ENCODE peak calls at places on chromosomes 2 and 18, in seven cellular contexts. F is sigmoid colon, H is AG09309, G is HFF-Myc, J is cardiac fibroblast, Z is WTC11, D is PC-9. Q is an unnamed sample.

GRCh38 chr2:47904903-47905453 is 1.3 kb downstream of the FBXO11 start:
- DNase-seq in F (no peak), H (no peak), G (no peak), J (peak; percentile 22), Z (peak; percentile 35), D (no peak), Q (peak; percentile 26)

GRCh38 chr2:170818294-170819104 is 1.8 kb downstream of the GAD1 start:
- DNase-seq in F (no peak), H (no peak), G (no peak), J (no peak), Z (peak; percentile 61), D (peak; percentile 3), Q (no peak)

GRCh38 chr2:174428214-174428613 is 32.7 kb downstream of the SCRN3 start:
- DNase-seq in F (no peak), H (no peak), G (no peak), J (no peak), Z (no peak), D (no peak), Q (no peak)

GRCh38 chr2:184394642-184395041 is 203.7 kb upstream of the ZNF804A start:
- DNase-seq in F (no peak), H (no peak), G (no peak), J (no peak), Z (no peak), D (no peak), Q (no peak)

GRCh38 chr2:238979636-238980035 is 131.8 kb downstream of the TWIST2 start:
- DNase-seq in F (no peak), H (no peak), G (no peak), J (no peak), Z (no peak), D (no peak), Q (no peak)

GRCh38 chr2:166328147-166328546 is 47.6 kb downstream of the SCN9A start:
- DNase-seq in F (no peak), H (no peak), G (no peak), J (no peak), Z (no peak), D (no peak), Q (no peak)

GRCh38 chr18:33670052-33670451 is 92.0 kb downstream of the ASXL3 start:
- DNase-seq in F (no peak), H (no peak), G (no peak), J (no peak), Z (no peak), D (no peak), Q (no peak)

GRCh38 chr18:35024965-35025364 is 16.2 kb upstream of the MAPRE2 start:
- DNase-seq in F (peak; percentile 96), H (peak; percentile 86), G (no peak), J (peak; percentile 72), Z (no peak), D (no peak), Q (no peak)

GRCh38 chr2:23618265-23618664 is 233.3 kb downstream of the KLHL29 start:
- DNase-seq in F (peak; percentile 67), H (no peak), G (no peak), J (no peak), Z (no peak), D (no peak), Q (no peak)

GRCh38 chr2:240637116-240637900 is 12.0 kb downstream of the GPR35 start:
- DNase-seq in F (no peak), H (no peak), G (no peak), J (no peak), Z (no peak), D (no peak), Q (no peak)

GRCh38 chr2:217085543-217085942 is 225.7 kb upstream of the TNP1 start:
- DNase-seq in F (no peak), H (no peak), G (no peak), J (peak; percentile 71), Z (no peak), D (no peak), Q (no peak)

GRCh38 chr2:36528761-36529392 is 69.1 kb downstream of the FEZ2 start:
- DNase-seq in F (no peak), H (no peak), G (no peak), J (no peak), Z (no peak), D (no peak), Q (no peak)

GRCh38 chr2:238264072-238264460 is 24.2 kb upstream of the HES6 start:
- DNase-seq in F (peak; percentile 65), H (no peak), G (no peak), J (no peak), Z (no peak), D (no peak), Q (no peak)

GRCh38 chr2:100978582-100979051 is 23.5 kb upstream of the RPL31 start:
- DNase-seq in F (peak; percentile 86), H (no peak), G (no peak), J (no peak), Z (no peak), D (no peak), Q (no peak)

GRCh38 chr2:240627736-240628506 is 2.6 kb downstream of the GPR35 start:
- DNase-seq in F (no peak), H (no peak), G (no peak), J (no peak), Z (no peak), D (no peak), Q (no peak)

GRCh38 chr2:199471443-199472057 is 13.8 kb upstream of the SATB2 start:
- DNase-seq in F (no peak), H (no peak), G (no peak), J (peak; percentile 50), Z (peak; percentile 94), D (peak; percentile 69), Q (peak; percentile 83)

GRCh38 chr2:150528861-150529801 is 41.7 kb upstream of the RND3 start:
- DNase-seq in F (no peak), H (peak; percentile 81), G (peak; percentile 33), J (peak; percentile 86), Z (no peak), D (no peak), Q (no peak)

GRCh38 chr2:23828256-23828980 is 98.5 kb downstream of the ATAD2B start:
- DNase-seq in F (no peak), H (no peak), G (no peak), J (peak; percentile 46), Z (no peak), D (no peak), Q (no peak)

GRCh38 chr2:205684871-205685313 is 2.6 kb downstream of the NRP2 start:
- DNase-seq in F (peak; percentile 83), H (no peak), G (no peak), J (no peak), Z (no peak), D (no peak), Q (no peak)

GRCh38 chr2:23427976-23428375 is 43.0 kb downstream of the KLHL29 start:
- DNase-seq in F (no peak), H (no peak), G (no peak), J (no peak), Z (no peak), D (no peak), Q (no peak)

GRCh38 chr2:70565039-70565731 is 11.6 kb upstream of the TGFA start:
- DNase-seq in F (no peak), H (no peak), G (no peak), J (no peak), Z (no peak), D (no peak), Q (no peak)

GRCh38 chr2:40680547-40680946 is 228.7 kb upstream of the SLC8A1 start:
- DNase-seq in F (no peak), H (no peak), G (no peak), J (peak; percentile 19), Z (no peak), D (no peak), Q (no peak)
- TF ChIP-seq CTCF in F (no peak), H (no peak), G (no peak), J (no peak), Z (no peak), D (no peak), Q (no peak)

DNA sequence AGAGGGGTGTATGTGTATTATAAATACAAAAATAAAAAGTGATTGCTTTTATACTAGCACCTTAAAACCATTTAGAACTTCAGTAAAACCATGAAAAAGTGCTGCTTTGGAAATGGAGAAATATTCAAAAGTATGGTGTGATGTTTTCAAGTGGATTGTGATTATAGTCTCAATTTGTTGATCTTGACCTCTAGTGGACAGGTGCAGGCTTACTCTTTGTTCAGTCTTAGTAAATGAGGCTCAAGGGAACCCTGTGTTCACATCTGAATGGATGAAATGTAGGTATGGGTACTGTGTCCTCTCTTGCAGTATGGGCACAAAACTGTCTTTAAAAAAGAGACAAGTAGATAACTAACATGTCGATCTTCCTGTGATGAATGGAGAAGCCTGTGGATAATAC is 145.8 kb downstream of the MCFD2 start:
- DNase-seq in F (no peak), H (no peak), G (no peak), J (no peak), Z (no peak), D (no peak), Q (no peak)
- TF ChIP-seq CTCF in F (no peak), H (no peak), G (no peak), J (peak; percentile 28), Z (no peak), D (peak; percentile 44), Q (peak; percentile 28)

DNA sequence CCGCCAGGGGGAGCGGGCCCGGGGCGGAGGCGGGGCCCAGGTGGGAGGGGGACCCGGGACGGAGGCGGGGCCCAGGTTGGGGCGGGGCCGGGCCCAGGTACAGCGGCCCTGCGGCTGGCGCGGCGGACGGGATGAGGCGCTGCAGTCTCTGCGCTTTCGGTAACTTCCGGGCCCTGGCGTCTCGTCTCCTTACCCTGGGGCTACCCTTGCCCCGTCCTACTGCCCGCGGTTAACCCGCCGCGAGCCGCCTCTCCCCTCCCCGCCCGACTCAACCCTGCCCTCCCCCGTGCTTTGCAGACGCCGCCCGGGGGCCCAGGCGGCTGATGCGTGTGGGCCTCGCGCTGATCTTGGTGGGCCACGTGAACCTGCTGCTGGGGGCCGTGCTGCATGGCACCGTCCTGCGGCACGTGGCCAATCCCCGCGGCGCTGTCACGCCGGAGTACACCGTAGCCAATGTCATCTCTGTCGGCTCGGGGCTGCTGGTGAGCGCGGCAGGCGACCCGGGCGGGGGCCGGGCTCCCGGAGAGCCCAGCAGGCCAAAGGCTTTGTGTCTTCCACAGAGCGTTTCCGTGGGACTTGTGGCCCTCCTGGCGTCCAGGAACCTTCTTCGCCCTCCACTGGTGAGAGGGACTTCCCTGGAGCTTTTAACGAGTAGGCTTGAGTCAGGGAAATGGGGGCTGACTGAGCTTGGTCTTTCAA is at the start of gene KRTCAP3:
- DNase-seq in F (no peak), H (no peak), G (no peak), J (no peak), Z (peak; percentile 91), D (peak; percentile 86), Q (peak; percentile 73)
- TF ChIP-seq CTCF in F (no peak), H (no peak), G (no peak), J (no peak), Z (peak; percentile 63), D (peak; percentile 12), Q (peak; percentile 62)

GRCh38 chr18:24658302-24658701 is 197.9 kb downstream of the HRH4 start:
- DNase-seq in F (no peak), H (no peak), G (no peak), J (no peak), Z (no peak), D (no peak), Q (no peak)

GRCh38 chr18:24656044-24656443 is 195.6 kb downstream of the HRH4 start:
- DNase-seq in F (no peak), H (no peak), G (no peak), J (no peak), Z (no peak), D (no peak), Q (no peak)

GRCh38 chr18:24656571-24656971 is 196.1 kb downstream of the HRH4 start:
- DNase-seq in F (no peak), H (no peak), G (no peak), J (no peak), Z (no peak), D (no peak), Q (no peak)

GRCh38 chr18:24659837-24660720 is 199.6 kb downstream of the HRH4 start:
- DNase-seq in F (peak; percentile 72), H (no peak), G (no peak), J (peak; percentile 5), Z (no peak), D (no peak), Q (no peak)

GRCh38 chr18:24657461-24657860 is 197.0 kb downstream of the HRH4 start:
- DNase-seq in F (no peak), H (no peak), G (no peak), J (no peak), Z (no peak), D (no peak), Q (no peak)
- TF ChIP-seq CTCF in F (no peak), H (no peak), G (no peak), J (no peak), Z (no peak), D (no peak), Q (no peak)

Q was measured in progenitor cell of endocrine pancreas.